ENCODE peak calls at places on chromosomes 5 and 9, in eight cellular contexts. X is stomach; G is mesendoderm; S is uterus; O is cardiac muscle cell; Y is Peyer's patch; W is CD8-positive, alpha-beta T cell; M is left ventricle myocardium inferior. L is an unnamed sample. For H3K4me1, the result is how much of the 10 kb centered on the place peaks cover.

GRCh38 chr9:129235931-129236331 is 57.9 kb upstream of the IER5L start:
- DNase-seq in X (no peak), G (no peak), S (no peak), O (no peak), Y (peak), W (peak), M (no peak), L (peak)

GRCh38 chr5:133523013-133523658 is 89.2 kb downstream of the FSTL4 start:
- DNase-seq in X (no peak), G (peak), S (no peak), O (no peak), Y (no peak), W (no peak), M (no peak), L (no peak)

GRCh38 chr5:80408475-80408875 is 611 bp downstream of the ZFYVE16 start:
- DNase-seq in X (peak), G (peak), S (peak), O (peak), Y (peak), W (no peak), M (peak), L (peak)

GRCh38 chr9:20507431-20507830 is 114.9 kb downstream of the MLLT3 start:
- DNase-seq in X (no peak), G (no peak), S (no peak), O (no peak), Y (no peak), W (no peak), M (no peak), L (no peak)

GRCh38 chr9:115616666-115617239 is 498.8 kb upstream of the TNC start:
- DNase-seq in X (no peak), G (no peak), S (no peak), O (no peak), Y (no peak), W (no peak), M (no peak), L (no peak)

GRCh38 chr5:79030663-79031480 is 38.6 kb downstream of the DMGDH start:
- DNase-seq in X (no peak), G (no peak), S (no peak), O (no peak), Y (no peak), W (no peak), M (no peak), L (no peak)

GRCh38 chr9:76403352-76403751 is 9.1 kb upstream of the RFK start:
- DNase-seq in X (no peak), G (peak), S (no peak), O (peak), Y (no peak), W (no peak), M (no peak), L (peak)

GRCh38 chr5:172059661-172060100 is 53.2 kb upstream of the FBXW11 start:
- DNase-seq in X (no peak), G (peak), S (no peak), O (peak), Y (no peak), W (no peak), M (no peak), L (no peak)

GRCh38 chr5:173709145-173709544 is 92.7 kb upstream of the BOD1 start:
- DNase-seq in X (no peak), G (no peak), S (no peak), O (no peak), Y (no peak), W (no peak), M (no peak), L (no peak)

GRCh38 chr5:77064040-77064439 is 23.0 kb downstream of the ZBED3 start:
- DNase-seq in X (no peak), G (no peak), S (no peak), O (no peak), Y (no peak), W (no peak), M (no peak), L (no peak)

GRCh38 chr9:127612993-127613954 is 1.2 kb downstream of the STXBP1 start:
- DNase-seq in X (peak), G (peak), S (peak), O (peak), Y (peak), W (peak), M (peak), L (peak)

GRCh38 chr5:81315336-81315735 is 13.9 kb downstream of the ZCCHC9 start:
- DNase-seq in X (no peak), G (peak), S (no peak), O (peak), Y (no peak), W (no peak), M (no peak), L (no peak)

GRCh38 chr9:125897481-125897880 is 150.3 kb downstream of the PBX3 start:
- DNase-seq in X (no peak), G (no peak), S (no peak), O (no peak), Y (no peak), W (no peak), M (no peak), L (no peak)

GRCh38 chr5:14871573-14872069 is at the start of gene ANKH:
- DNase-seq in X (peak), G (peak), S (peak), O (peak), Y (peak), W (peak), M (peak), L (peak)

GRCh38 chr5:24226492-24226891 is 418.3 kb downstream of the CDH10 start:
- DNase-seq in X (no peak), G (no peak), S (no peak), O (peak), Y (no peak), W (no peak), M (no peak), L (no peak)

GRCh38 chr5:1069720-1070088 is 42.2 kb downstream of the SLC12A7 start:
- DNase-seq in X (no peak), G (no peak), S (no peak), O (no peak), Y (no peak), W (no peak), M (no peak), L (no peak)

GRCh38 chr5:78984020-78984610 is 995 bp downstream of the ARSB start:
- DNase-seq in X (no peak), G (no peak), S (no peak), O (peak), Y (no peak), W (no peak), M (no peak), L (no peak)

GRCh38 chr9:127064335-127064734 is 58.1 kb downstream of the ANGPTL2 start:
- DNase-seq in X (no peak), G (no peak), S (no peak), O (no peak), Y (no peak), W (no peak), M (no peak), L (no peak)

GRCh38 chr5:131810510-131811249 is 13.9 kb upstream of the FNIP1 start:
- DNase-seq in X (no peak), G (peak), S (no peak), O (peak), Y (no peak), W (no peak), M (no peak), L (peak)

GRCh38 chr5:54159153-54159836 is 151.1 kb downstream of the ARL15 start:
- DNase-seq in X (no peak), G (peak), S (no peak), O (no peak), Y (no peak), W (no peak), M (no peak), L (no peak)

GRCh38 chr5:61617995-61618525 is 286.0 kb downstream of the ZSWIM6 start:
- DNase-seq in X (no peak), G (peak), S (no peak), O (no peak), Y (no peak), W (no peak), M (no peak), L (no peak)

GRCh38 chr5:77642915-77643653 is 4.6 kb upstream of the OTP start:
- DNase-seq in X (no peak), G (peak), S (no peak), O (no peak), Y (no peak), W (no peak), M (no peak), L (no peak)

GRCh38 chr5:133827001-133827400 is 141.4 kb downstream of the C5orf15 start:
- DNase-seq in X (no peak), G (no peak), S (no peak), O (no peak), Y (peak), W (no peak), M (no peak), L (no peak)

GRCh38 chr5:101278011-101278687 is 375.1 kb upstream of the ST8SIA4 start:
- DNase-seq in X (no peak), G (peak), S (no peak), O (no peak), Y (no peak), W (no peak), M (no peak), L (no peak)

GRCh38 chr5:66307647-66308257 is 163.7 kb downstream of the SREK1 start:
- DNase-seq in X (no peak), G (peak), S (no peak), O (peak), Y (no peak), W (no peak), M (no peak), L (peak)

GRCh38 chr9:135215571-135216161 is 128.2 kb downstream of the OLFM1 start:
- DNase-seq in X (peak), G (no peak), S (no peak), O (peak), Y (no peak), W (no peak), M (peak), L (no peak)

GRCh38 chr9:69326261-69326660 is 1.2 kb downstream of the ENTREP1 start:
- DNase-seq in X (no peak), G (peak), S (no peak), O (no peak), Y (no peak), W (no peak), M (peak), L (no peak)

GRCh38 chr5:179762079-179762780 is 29.6 kb downstream of the MAML1 start:
- DNase-seq in X (no peak), G (peak), S (no peak), O (no peak), Y (peak), W (peak), M (no peak), L (peak)

GRCh38 chr5:132747064-132747692 is at the start of gene CCNI2:
- DNase-seq in X (peak), G (peak), S (no peak), O (no peak), Y (peak), W (peak), M (no peak), L (peak)

GRCh38 chr5:39696672-39697398 is 272.1 kb upstream of the DAB2 start:
- DNase-seq in X (no peak), G (no peak), S (no peak), O (no peak), Y (no peak), W (no peak), M (no peak), L (no peak)

GRCh38 chr9:113992276-113992951 is 85.7 kb downstream of the AMBP start:
- DNase-seq in X (peak), G (no peak), S (peak), O (no peak), Y (peak), W (no peak), M (peak), L (no peak)

GRCh38 chr9:84670106-84670800 is 724 bp downstream of the NTRK2 start:
- DNase-seq in X (no peak), G (peak), S (no peak), O (peak), Y (no peak), W (no peak), M (peak), L (no peak)

GRCh38 chr5:75567710-75568109 is 43.5 kb upstream of the ANKDD1B start:
- DNase-seq in X (no peak), G (peak), S (no peak), O (peak), Y (no peak), W (no peak), M (no peak), L (no peak)

GRCh38 chr5:56281489-56282163 is 48.5 kb upstream of the ANKRD55 start:
- DNase-seq in X (no peak), G (no peak), S (no peak), O (no peak), Y (no peak), W (no peak), M (no peak), L (no peak)

GRCh38 chr5:132661231-132662003 is 3.4 kb downstream of the IL13 start:
- DNase-seq in X (peak), G (no peak), S (no peak), O (no peak), Y (no peak), W (no peak), M (no peak), L (no peak)

GRCh38 chr5:36635721-36636390 is 29.4 kb downstream of the SLC1A3 start:
- DNase-seq in X (no peak), G (peak), S (no peak), O (no peak), Y (no peak), W (no peak), M (no peak), L (no peak)

GRCh38 chr5:108749130-108749861 is 1.6 kb downstream of the FER start:
- DNase-seq in X (no peak), G (peak), S (peak), O (no peak), Y (no peak), W (no peak), M (no peak), L (no peak)

DNA sequence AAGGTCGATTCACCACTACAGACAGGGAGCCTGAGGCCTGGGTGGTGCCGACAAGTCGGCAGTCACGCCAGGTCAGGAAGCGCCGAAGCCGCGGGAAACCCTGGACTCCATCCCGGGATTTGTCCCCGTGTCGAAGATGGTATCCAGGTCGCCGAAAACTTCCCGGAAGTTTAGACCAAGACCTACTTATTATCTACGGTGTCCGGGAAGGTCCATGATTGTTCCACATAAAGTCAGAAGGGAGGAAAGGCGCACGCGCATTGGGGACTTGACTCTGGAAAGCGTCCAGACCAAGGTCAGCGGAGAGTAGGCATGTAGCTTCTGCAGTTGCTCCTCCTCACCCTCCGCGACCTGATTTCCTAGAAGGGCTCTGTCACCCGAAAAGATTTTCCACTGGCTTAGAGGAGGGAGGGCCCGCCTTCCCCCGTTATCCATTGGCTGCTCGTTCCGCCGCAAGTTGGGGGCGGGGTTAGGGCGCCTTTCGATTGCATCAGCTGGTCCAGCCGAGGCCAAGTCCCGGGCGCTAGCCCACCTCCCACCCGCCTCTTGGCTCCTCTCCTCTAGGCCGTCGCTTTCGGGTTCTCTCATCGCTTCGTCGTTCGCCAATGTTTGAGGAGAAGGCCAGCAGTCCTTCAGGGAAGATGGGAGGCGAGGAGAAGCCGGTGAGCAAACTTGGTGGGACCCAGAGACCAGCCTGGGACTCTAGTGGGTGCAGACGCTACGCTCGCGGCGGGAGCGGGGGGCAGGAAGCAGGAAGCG is at the start of gene TARS1:
- DNase-seq in X (peak), G (peak), S (peak), O (peak), Y (peak), W (peak), M (peak), L (peak)
- H3K4me3 ChIP-seq in X (peak), G (peak), S (peak), O (peak), Y (peak), W (peak), M (peak), L (peak)

GRCh38 chr9:96342553-96343245 is 40.7 kb upstream of the HSD17B3 start:
- DNase-seq in X (no peak), G (no peak), S (no peak), O (peak), Y (no peak), W (no peak), M (no peak), L (no peak)

GRCh38 chr9:96344458-96345180 is 38.9 kb downstream of the SLC35D2 start:
- DNase-seq in X (no peak), G (peak), S (peak), O (peak), Y (peak), W (no peak), M (peak), L (no peak)

GRCh38 chr9:96338299-96338698 is 36.3 kb upstream of the HSD17B3 start:
- DNase-seq in X (no peak), G (no peak), S (no peak), O (no peak), Y (no peak), W (no peak), M (no peak), L (no peak)

GRCh38 chr9:96345551-96345950 is 38.0 kb downstream of the SLC35D2 start:
- DNase-seq in X (no peak), G (no peak), S (no peak), O (no peak), Y (no peak), W (no peak), M (no peak), L (no peak)

DNA sequence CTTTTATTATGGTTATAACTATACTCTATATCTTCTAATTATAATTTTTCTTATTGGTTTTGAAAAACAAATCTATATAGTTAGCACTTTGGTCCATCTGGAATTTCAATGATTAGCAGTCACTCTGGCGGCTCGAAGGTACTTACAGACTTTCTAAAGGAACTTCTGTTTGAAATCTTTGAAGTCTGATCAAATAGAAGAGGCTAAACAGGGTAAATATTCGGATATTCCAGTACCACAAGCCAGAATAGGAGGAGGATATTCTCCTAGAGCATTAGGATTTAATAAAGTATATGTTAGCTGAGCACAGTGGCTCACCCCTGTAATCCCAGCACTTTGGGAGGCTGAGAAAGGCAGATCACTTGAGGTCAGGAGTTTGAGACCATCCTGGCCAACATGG is 38.7 kb upstream of the HSD17B3 start:
- DNase-seq in X (no peak), G (no peak), S (no peak), O (no peak), Y (no peak), W (no peak), M (no peak), L (no peak)
- H3K27ac ChIP-seq in X (no peak), G (no peak), S (no peak), O (no peak), Y (no peak), W (no peak), M (no peak), L (no peak)

GRCh38 chr5:144394036-144394435 is 223.4 kb downstream of the KCTD16 start:
- DNase-seq in X (no peak), G (no peak), S (no peak), O (no peak), Y (no peak), W (no peak), M (no peak), L (no peak)

GRCh38 chr5:144386315-144386714 is 215.6 kb downstream of the KCTD16 start:
- DNase-seq in X (no peak), G (no peak), S (no peak), O (no peak), Y (no peak), W (no peak), M (no peak), L (no peak)

GRCh38 chr5:144385597-144385996 is 214.9 kb downstream of the KCTD16 start:
- DNase-seq in X (no peak), G (no peak), S (no peak), O (no peak), Y (no peak), W (no peak), M (no peak), L (no peak)

GRCh38 chr5:144391044-144391443 is 220.4 kb downstream of the KCTD16 start:
- DNase-seq in X (no peak), G (no peak), S (no peak), O (no peak), Y (no peak), W (no peak), M (no peak), L (no peak)

GRCh38 chr5:144390133-144390532 is 219.5 kb downstream of the KCTD16 start:
- DNase-seq in X (peak), G (peak), S (no peak), O (peak), Y (no peak), W (no peak), M (no peak), L (no peak)
- H3K4me1 ChIP-seq in X (under half), G (under half), S (under half), O (under half), Y (under half), W (under half), M (under half), L (under half)

GRCh38 chr5:175059687-175060194 is 335.4 kb downstream of the MSX2 start:
- DNase-seq in X (no peak), G (peak), S (no peak), O (no peak), Y (peak), W (no peak), M (peak), L (peak)

GRCh38 chr5:175056831-175057230 is 332.4 kb downstream of the MSX2 start:
- DNase-seq in X (no peak), G (no peak), S (no peak), O (no peak), Y (no peak), W (no peak), M (no peak), L (no peak)

DNA sequence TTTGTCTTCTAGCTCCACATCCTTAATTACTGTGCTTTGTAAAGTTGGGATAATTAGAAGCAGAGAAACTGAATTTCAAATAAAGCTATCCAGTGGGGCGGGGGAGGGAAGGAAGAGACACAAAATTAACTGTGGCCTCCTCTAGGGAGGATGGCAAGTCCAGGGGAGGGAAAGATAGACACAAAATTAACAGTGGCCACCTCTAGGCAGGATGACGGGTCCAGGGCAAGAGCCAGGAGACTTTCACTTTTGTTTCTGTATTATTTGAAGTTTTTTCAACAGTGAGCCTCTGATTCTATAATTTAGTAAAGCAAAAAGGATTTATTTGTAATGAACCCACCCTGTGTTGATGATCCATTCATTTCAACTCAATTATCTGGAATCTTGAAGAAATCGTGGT is 335.9 kb downstream of the MSX2 start:
- DNase-seq in X (no peak), G (no peak), S (no peak), O (no peak), Y (no peak), W (no peak), M (no peak), L (no peak)
- H3K4me3 ChIP-seq in X (peak), G (no peak), S (no peak), O (no peak), Y (no peak), W (peak), M (peak), L (no peak)

GRCh38 chr9:131612851-131613250 is 67.5 kb downstream of the PRRT1B start:
- DNase-seq in X (no peak), G (peak), S (no peak), O (no peak), Y (no peak), W (no peak), M (no peak), L (no peak)

GRCh38 chr9:131609116-131609830 is 64.0 kb downstream of the PRRT1B start:
- DNase-seq in X (peak), G (peak), S (peak), O (peak), Y (no peak), W (no peak), M (peak), L (no peak)

GRCh38 chr9:131611586-131611985 is 66.3 kb downstream of the PRRT1B start:
- DNase-seq in X (no peak), G (no peak), S (no peak), O (no peak), Y (no peak), W (no peak), M (no peak), L (no peak)

GRCh38 chr9:131608469-131609115 is 63.3 kb downstream of the PRRT1B start:
- DNase-seq in X (peak), G (peak), S (peak), O (peak), Y (no peak), W (no peak), M (peak), L (no peak)

GRCh38 chr9:131610231-131610761 is 65.0 kb downstream of the PRRT1B start:
- DNase-seq in X (no peak), G (no peak), S (peak), O (peak), Y (no peak), W (no peak), M (no peak), L (no peak)
- H3K27ac ChIP-seq in X (peak), G (no peak), S (peak), O (peak), Y (no peak), W (no peak), M (peak), L (no peak)